ENCODE peak calls at places on chromosomes 12 and 14, in five cellular contexts. T is HepG2, E is HCT116, C is K562, J is GM12878. X is an unnamed sample.

GRCh38 chr12:94560416-94561221 is 89.7 kb downstream of the TMCC3 start:
- DNase-seq in E (peak; percentile 35), T (no peak), C (no peak), J (peak; percentile 36), X (no peak)

GRCh38 chr14:46399049-46399448 is 252.5 kb downstream of the RPL10L start:
- DNase-seq in J (no peak), C (no peak), E (no peak), T (no peak), X (no peak)

GRCh38 chr14:74302160-74302628 is 540 bp downstream of the ABCD4 start:
- DNase-seq in J (peak; percentile 25), T (peak; percentile 58), C (peak; percentile 42), E (no peak), X (peak; percentile 67)

GRCh38 chr14:22506778-22507351 is 82.2 kb downstream of the DAD1 start:
- DNase-seq in T (no peak), J (no peak), C (no peak), E (no peak), X (no peak)

GRCh38 chr12:92729773-92730305 is 27.1 kb downstream of the PLEKHG7 start:
- DNase-seq in E (no peak), C (no peak), J (no peak), T (no peak), X (no peak)

GRCh38 chr12:45498645-45499044 is 230.9 kb upstream of the ARID2 start:
- DNase-seq in T (no peak), E (no peak), J (no peak), C (no peak), X (no peak)

GRCh38 chr14:50070840-50071548 is 45.4 kb downstream of the VCPKMT start:
- DNase-seq in T (no peak), J (no peak), E (no peak), C (no peak), X (no peak)

GRCh38 chr12:124920353-124920935 is 6.0 kb upstream of the UBC start:
- DNase-seq in T (no peak), C (no peak), E (no peak), J (no peak), X (no peak)

GRCh38 chr12:122871851-122872785 is 23.8 kb downstream of the VPS37B start:
- DNase-seq in C (no peak), J (peak; percentile 52), T (no peak), E (no peak), X (peak; percentile 74)

GRCh38 chr12:48813464-48814312 is 4.6 kb upstream of the CACNB3 start:
- DNase-seq in T (no peak), J (no peak), C (no peak), E (no peak), X (no peak)

DNA sequence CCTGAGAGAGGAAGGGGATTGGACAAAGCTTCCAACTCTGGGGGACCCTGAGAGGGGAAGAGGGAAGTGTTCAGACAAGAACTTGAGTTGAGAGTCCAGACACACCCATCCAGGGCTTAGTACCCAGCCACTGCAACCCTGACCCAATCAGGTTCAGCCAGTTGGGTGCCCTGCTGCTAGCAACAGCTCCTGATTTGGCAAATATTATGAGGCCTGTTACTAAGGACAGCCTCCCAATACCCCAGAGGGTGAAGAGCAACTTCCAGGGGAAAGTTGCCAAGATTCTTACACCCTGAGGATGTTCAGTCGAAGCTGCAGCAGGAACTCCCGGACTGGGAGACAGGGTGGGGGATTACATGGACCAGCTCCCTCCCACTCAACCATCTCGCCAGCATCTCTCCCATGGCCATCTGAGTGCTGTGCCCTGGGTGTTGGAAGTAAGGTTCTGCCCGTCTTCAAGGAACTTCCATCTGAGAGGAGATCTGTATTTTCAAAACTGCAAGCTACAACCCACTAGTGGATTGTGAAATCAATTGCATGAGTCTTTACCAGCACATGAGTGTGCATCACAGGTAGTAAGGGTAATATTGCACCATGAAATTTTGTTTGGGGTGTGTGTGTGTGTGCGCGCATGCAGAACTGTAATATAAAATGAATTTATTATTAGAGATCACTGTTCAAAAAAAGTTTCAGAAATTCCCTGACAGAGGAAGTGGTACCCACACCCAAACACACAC is 11.5 kb upstream of the KRT78 start:
- DNase-seq in J (no peak), T (no peak), E (no peak), C (no peak), X (no peak)
- TF ChIP-seq ZBTB33 in J (no peak), T (no peak), E (no peak), C (no peak), X (no peak)

GRCh38 chr12:66960704-66961690 is 282.1 kb upstream of the GRIP1 start:
- DNase-seq in E (no peak), C (no peak), T (no peak), J (no peak), X (no peak)

GRCh38 chr12:66963901-66964300 is 285.0 kb upstream of the GRIP1 start:
- DNase-seq in J (no peak), T (no peak), C (no peak), E (no peak), X (no peak)

GRCh38 chr12:66964629-66965028 is 285.8 kb upstream of the GRIP1 start:
- DNase-seq in C (no peak), E (no peak), J (no peak), T (no peak), X (no peak)

GRCh38 chr12:66962316-66962715 is 283.4 kb upstream of the GRIP1 start:
- DNase-seq in E (no peak), J (no peak), T (no peak), C (no peak), X (no peak)

DNA sequence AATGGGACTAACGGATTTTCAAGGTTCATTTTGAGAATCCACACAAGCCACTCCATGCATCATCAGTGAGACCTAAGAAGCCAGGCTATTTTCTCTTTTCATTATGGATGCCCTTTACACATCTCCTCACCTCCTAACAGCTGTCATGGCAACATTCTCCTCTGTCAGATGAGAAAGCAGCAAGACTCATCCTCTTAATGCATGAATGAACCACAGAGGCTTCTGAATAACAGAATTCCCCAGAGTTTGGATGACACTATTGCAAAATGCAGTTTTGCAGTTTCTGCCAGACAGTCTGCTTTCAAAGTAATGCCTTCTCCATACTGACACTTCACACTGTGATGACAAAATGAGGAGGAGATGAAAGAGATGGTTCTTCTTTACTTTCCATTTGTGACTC is 286.7 kb upstream of the GRIP1 start:
- DNase-seq in J (no peak), C (no peak), E (no peak), T (no peak), X (no peak)
- TF ChIP-seq ZBTB33 in J (no peak), C (no peak), E (no peak), T (no peak), X (no peak)

DNA sequence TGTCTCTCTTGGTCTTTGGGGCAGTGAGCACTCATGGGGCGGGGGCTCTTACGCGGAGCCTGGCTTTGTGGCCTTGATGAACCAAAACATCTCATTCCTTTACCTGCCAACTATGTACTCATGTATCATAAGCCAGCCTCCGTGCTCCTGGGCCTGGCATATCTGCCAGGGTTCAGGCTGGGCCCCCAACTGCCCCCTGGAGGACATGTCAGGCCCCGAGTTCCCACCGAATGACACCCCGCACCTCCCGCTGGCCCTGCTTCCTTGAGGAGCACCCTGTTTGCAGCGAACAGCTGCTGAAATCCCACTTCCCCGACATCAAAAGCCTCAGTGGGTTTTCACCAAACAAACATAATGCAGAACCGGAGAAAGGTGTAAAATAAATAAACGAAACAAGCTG is 139.3 kb downstream of the RBM19 start:
- DNase-seq in J (no peak), E (no peak), C (peak; percentile 29), T (no peak), X (no peak)
- TF ChIP-seq ZBTB33 in J (no peak), E (no peak), C (no peak), T (no peak), X (no peak)

DNA sequence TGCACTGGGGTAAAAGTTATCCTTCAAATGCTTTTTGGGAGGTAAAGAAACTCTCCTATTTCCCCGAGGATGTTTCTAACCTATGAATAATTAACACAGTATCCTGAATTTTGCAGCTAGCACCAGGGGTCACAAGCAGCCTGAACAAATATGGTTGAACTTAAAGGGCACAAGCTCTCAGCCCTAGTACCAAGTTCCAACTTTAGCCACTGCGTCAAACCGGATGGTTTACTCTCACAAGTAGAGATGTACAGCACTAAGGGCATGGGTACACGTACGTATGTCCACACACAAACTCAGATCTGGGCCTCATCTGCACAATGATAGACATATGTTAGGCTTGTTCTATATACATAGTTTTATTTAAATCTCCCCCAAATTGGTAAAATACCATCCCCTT is 4.7 kb downstream of the CCDC88C start:
- DNase-seq in J (no peak), E (no peak), C (no peak), T (no peak), X (no peak)
- TF ChIP-seq ZBTB33 in J (no peak), E (no peak), C (no peak), T (no peak), X (no peak)

X was measured in SK-N-SH.